ENCODE peak calls at places on chromosomes 11 and 22, in seven cellular contexts. One of them, this sample, is unnamed.

GRCh38 chr11:96213500-96213899 is 129.5 kb downstream of the MAML2 start:
- DNase-seq in astrocyte of the cerebellum: peak; percentile 63
- DNase-seq in astrocyte: peak; percentile 91
- DNase-seq in iPS DF 6.9: no peak
- DNase-seq in substantia nigra: no peak
- DNase-seq in CD4-positive, alpha-beta T cell: no peak
- DNase-seq in adipocyte: peak; percentile 81
- DNase-seq in this sample: no peak

GRCh38 chr11:116415095-116415494 is 357.7 kb downstream of the BUD13 start:
- DNase-seq in astrocyte: peak; percentile 64
- DNase-seq in adipocyte: no peak
- DNase-seq in CD4-positive, alpha-beta T cell: no peak
- DNase-seq in astrocyte of the cerebellum: peak; percentile 53
- DNase-seq in iPS DF 6.9: no peak
- DNase-seq in substantia nigra: no peak
- DNase-seq in this sample: no peak

GRCh38 chr22:31442768-31443489 is 43.5 kb downstream of the DRG1 start:
- DNase-seq in iPS DF 6.9: no peak
- DNase-seq in adipocyte: no peak
- DNase-seq in substantia nigra: no peak
- DNase-seq in astrocyte: no peak
- DNase-seq in astrocyte of the cerebellum: no peak
- DNase-seq in CD4-positive, alpha-beta T cell: no peak
- DNase-seq in this sample: no peak

GRCh38 chr22:30308518-30309230 is 18.1 kb downstream of the TBC1D10A start:
- DNase-seq in substantia nigra: no peak
- DNase-seq in astrocyte of the cerebellum: no peak
- DNase-seq in astrocyte: peak; percentile 78
- DNase-seq in iPS DF 6.9: no peak
- DNase-seq in CD4-positive, alpha-beta T cell: no peak
- DNase-seq in adipocyte: no peak
- DNase-seq in this sample: no peak

GRCh38 chr11:130162733-130163132 is 3.2 kb downstream of the ST14 start:
- DNase-seq in iPS DF 6.9: no peak
- DNase-seq in substantia nigra: peak; percentile 15
- DNase-seq in astrocyte: no peak
- DNase-seq in CD4-positive, alpha-beta T cell: no peak
- DNase-seq in astrocyte of the cerebellum: no peak
- DNase-seq in adipocyte: no peak
- DNase-seq in this sample: no peak

GRCh38 chr22:36211237-36211881 is 9.8 kb upstream of the APOL4 start:
- DNase-seq in CD4-positive, alpha-beta T cell: no peak
- DNase-seq in substantia nigra: no peak
- DNase-seq in adipocyte: no peak
- DNase-seq in astrocyte: peak; percentile 64
- DNase-seq in iPS DF 6.9: no peak
- DNase-seq in astrocyte of the cerebellum: peak; percentile 81
- DNase-seq in this sample: no peak

GRCh38 chr22:38901111-38901641 is 29.2 kb upstream of the CBX6 start:
- DNase-seq in CD4-positive, alpha-beta T cell: no peak
- DNase-seq in iPS DF 6.9: no peak
- DNase-seq in adipocyte: no peak
- DNase-seq in substantia nigra: no peak
- DNase-seq in astrocyte of the cerebellum: no peak
- DNase-seq in astrocyte: no peak
- DNase-seq in this sample: no peak

GRCh38 chr11:61787928-61788491 is 4.4 kb downstream of the TMEM258 start:
- DNase-seq in adipocyte: peak; percentile 16
- DNase-seq in astrocyte of the cerebellum: peak; percentile 35
- DNase-seq in astrocyte: peak; percentile 26
- DNase-seq in iPS DF 6.9: peak; percentile 43
- DNase-seq in CD4-positive, alpha-beta T cell: no peak
- DNase-seq in substantia nigra: no peak
- DNase-seq in this sample: no peak

GRCh38 chr11:108571001-108571400 is 22.6 kb downstream of the EXPH5 start:
- DNase-seq in CD4-positive, alpha-beta T cell: no peak
- DNase-seq in astrocyte: no peak
- DNase-seq in astrocyte of the cerebellum: no peak
- DNase-seq in adipocyte: no peak
- DNase-seq in iPS DF 6.9: no peak
- DNase-seq in substantia nigra: no peak
- DNase-seq in this sample: no peak

GRCh38 chr22:45225732-45226560 is 14.7 kb downstream of the KIAA0930 start:
- DNase-seq in substantia nigra: no peak
- DNase-seq in astrocyte: no peak
- DNase-seq in adipocyte: peak; percentile 69
- DNase-seq in astrocyte of the cerebellum: no peak
- DNase-seq in iPS DF 6.9: no peak
- DNase-seq in CD4-positive, alpha-beta T cell: no peak
- DNase-seq in this sample: no peak

GRCh38 chr22:38826801-38827200 is 17.0 kb downstream of the NPTXR start:
- DNase-seq in astrocyte of the cerebellum: no peak
- DNase-seq in CD4-positive, alpha-beta T cell: no peak
- DNase-seq in astrocyte: no peak
- DNase-seq in substantia nigra: no peak
- DNase-seq in adipocyte: no peak
- DNase-seq in iPS DF 6.9: no peak
- DNase-seq in this sample: no peak

GRCh38 chr11:113242767-113243397 is 71.5 kb upstream of the TTC12 start:
- DNase-seq in substantia nigra: no peak
- DNase-seq in astrocyte: peak; percentile 63
- DNase-seq in CD4-positive, alpha-beta T cell: no peak
- DNase-seq in adipocyte: peak; percentile 72
- DNase-seq in astrocyte of the cerebellum: peak; percentile 43
- DNase-seq in iPS DF 6.9: no peak
- DNase-seq in this sample: peak; percentile 67

GRCh38 chr22:42194953-42195352 is 64.3 kb upstream of the CYP2D6 start:
- DNase-seq in astrocyte: no peak
- DNase-seq in astrocyte of the cerebellum: no peak
- DNase-seq in iPS DF 6.9: no peak
- DNase-seq in CD4-positive, alpha-beta T cell: no peak
- DNase-seq in substantia nigra: no peak
- DNase-seq in adipocyte: no peak
- DNase-seq in this sample: no peak

GRCh38 chr11:28346721-28347120 is 238.5 kb downstream of the METTL15 start:
- DNase-seq in astrocyte: peak; percentile 41
- DNase-seq in astrocyte of the cerebellum: no peak
- DNase-seq in substantia nigra: no peak
- DNase-seq in adipocyte: no peak
- DNase-seq in iPS DF 6.9: no peak
- DNase-seq in CD4-positive, alpha-beta T cell: no peak
- DNase-seq in this sample: no peak

GRCh38 chr22:49215840-49216239 is 611.8 kb downstream of the BRD1 start:
- DNase-seq in astrocyte of the cerebellum: no peak
- DNase-seq in substantia nigra: no peak
- DNase-seq in adipocyte: no peak
- DNase-seq in iPS DF 6.9: no peak
- DNase-seq in astrocyte: no peak
- DNase-seq in CD4-positive, alpha-beta T cell: no peak
- DNase-seq in this sample: no peak

GRCh38 chr11:2741377-2742131 is 41.8 kb upstream of the KCNQ1OT1 start:
- DNase-seq in substantia nigra: no peak
- DNase-seq in astrocyte of the cerebellum: peak; percentile 40
- DNase-seq in adipocyte: peak; percentile 64
- DNase-seq in iPS DF 6.9: no peak
- DNase-seq in CD4-positive, alpha-beta T cell: no peak
- DNase-seq in astrocyte: peak; percentile 62
- DNase-seq in this sample: no peak

GRCh38 chr11:110050201-110050506 is 43.0 kb upstream of the ZC3H12C start:
- DNase-seq in iPS DF 6.9: no peak
- DNase-seq in CD4-positive, alpha-beta T cell: no peak
- DNase-seq in adipocyte: no peak
- DNase-seq in substantia nigra: no peak
- DNase-seq in astrocyte: no peak
- DNase-seq in astrocyte of the cerebellum: no peak
- DNase-seq in this sample: no peak

GRCh38 chr11:81092517-81092916 is 1641.1 kb downstream of the FAM181B start:
- DNase-seq in astrocyte of the cerebellum: no peak
- DNase-seq in iPS DF 6.9: no peak
- DNase-seq in substantia nigra: no peak
- DNase-seq in adipocyte: no peak
- DNase-seq in CD4-positive, alpha-beta T cell: no peak
- DNase-seq in astrocyte: no peak
- DNase-seq in this sample: no peak

GRCh38 chr11:41895106-41895505 is 435.7 kb upstream of the LRRC4C start:
- DNase-seq in astrocyte: no peak
- DNase-seq in iPS DF 6.9: no peak
- DNase-seq in substantia nigra: no peak
- DNase-seq in CD4-positive, alpha-beta T cell: no peak
- DNase-seq in astrocyte of the cerebellum: no peak
- DNase-seq in adipocyte: no peak
- DNase-seq in this sample: no peak

GRCh38 chr11:67466367-67466766 is 2.7 kb downstream of the TMEM134 start:
- DNase-seq in adipocyte: no peak
- DNase-seq in substantia nigra: no peak
- DNase-seq in CD4-positive, alpha-beta T cell: no peak
- DNase-seq in astrocyte of the cerebellum: no peak
- DNase-seq in iPS DF 6.9: no peak
- DNase-seq in astrocyte: no peak
- DNase-seq in this sample: no peak

GRCh38 chr11:19929655-19930054 is 217.0 kb downstream of the NAV2 start:
- DNase-seq in substantia nigra: no peak
- DNase-seq in CD4-positive, alpha-beta T cell: no peak
- DNase-seq in adipocyte: no peak
- DNase-seq in astrocyte of the cerebellum: no peak
- DNase-seq in astrocyte: peak; percentile 58
- DNase-seq in iPS DF 6.9: no peak
- DNase-seq in this sample: no peak

GRCh38 chr11:94134651-94135512 is 6.2 kb downstream of the PANX1 start:
- DNase-seq in astrocyte: peak; percentile 94
- DNase-seq in astrocyte of the cerebellum: peak; percentile 73
- DNase-seq in CD4-positive, alpha-beta T cell: no peak
- DNase-seq in iPS DF 6.9: no peak
- DNase-seq in adipocyte: peak; percentile 96
- DNase-seq in substantia nigra: no peak
- DNase-seq in this sample: peak; percentile 48

GRCh38 chr22:37275134-37275533 is 7.2 kb upstream of the CYTH4 start:
- DNase-seq in substantia nigra: no peak
- DNase-seq in astrocyte of the cerebellum: no peak
- DNase-seq in CD4-positive, alpha-beta T cell: no peak
- DNase-seq in adipocyte: no peak
- DNase-seq in astrocyte: no peak
- DNase-seq in iPS DF 6.9: no peak
- DNase-seq in this sample: no peak

GRCh38 chr11:70423523-70424505 is 25.5 kb downstream of the CTTN start:
- DNase-seq in astrocyte of the cerebellum: peak; percentile 74
- DNase-seq in CD4-positive, alpha-beta T cell: no peak
- DNase-seq in adipocyte: no peak
- DNase-seq in substantia nigra: no peak
- DNase-seq in astrocyte: peak; percentile 90
- DNase-seq in iPS DF 6.9: no peak
- DNase-seq in this sample: no peak

GRCh38 chr22:29320546-29320945 is 5.0 kb upstream of the RASL10A start:
- DNase-seq in CD4-positive, alpha-beta T cell: no peak
- DNase-seq in substantia nigra: no peak
- DNase-seq in astrocyte: no peak
- DNase-seq in iPS DF 6.9: no peak
- DNase-seq in adipocyte: peak; percentile 27
- DNase-seq in astrocyte of the cerebellum: no peak
- DNase-seq in this sample: no peak

GRCh38 chr22:45503816-45504702 is 1.4 kb downstream of the FBLN1 start:
- DNase-seq in astrocyte: peak; percentile 74
- DNase-seq in astrocyte of the cerebellum: peak; percentile 53
- DNase-seq in iPS DF 6.9: peak; percentile 50
- DNase-seq in substantia nigra: no peak
- DNase-seq in CD4-positive, alpha-beta T cell: no peak
- DNase-seq in adipocyte: peak; percentile 53
- DNase-seq in this sample: no peak

GRCh38 chr11:72642815-72643511 is 31.3 kb downstream of the PDE2A start:
- DNase-seq in astrocyte: peak; percentile 3
- DNase-seq in CD4-positive, alpha-beta T cell: peak; percentile 26
- DNase-seq in iPS DF 6.9: no peak
- DNase-seq in adipocyte: peak; percentile 75
- DNase-seq in astrocyte of the cerebellum: no peak
- DNase-seq in substantia nigra: no peak
- DNase-seq in this sample: peak; percentile 39

GRCh38 chr11:61955031-61955415 is 4.9 kb downstream of the BEST1 start:
- DNase-seq in astrocyte: peak; percentile 40
- DNase-seq in iPS DF 6.9: no peak
- DNase-seq in astrocyte of the cerebellum: no peak
- DNase-seq in adipocyte: peak; percentile 95
- DNase-seq in CD4-positive, alpha-beta T cell: no peak
- DNase-seq in substantia nigra: no peak
- DNase-seq in this sample: no peak

GRCh38 chr11:33663121-33663520 is 37.5 kb downstream of the C11orf91 start:
- DNase-seq in astrocyte of the cerebellum: no peak
- DNase-seq in astrocyte: no peak
- DNase-seq in iPS DF 6.9: no peak
- DNase-seq in adipocyte: no peak
- DNase-seq in substantia nigra: no peak
- DNase-seq in CD4-positive, alpha-beta T cell: no peak
- DNase-seq in this sample: no peak

GRCh38 chr11:96065379-96065778 is 141.5 kb upstream of the MTMR2 start:
- DNase-seq in iPS DF 6.9: no peak
- DNase-seq in adipocyte: no peak
- DNase-seq in astrocyte of the cerebellum: no peak
- DNase-seq in astrocyte: no peak
- DNase-seq in substantia nigra: no peak
- DNase-seq in CD4-positive, alpha-beta T cell: no peak
- DNase-seq in this sample: no peak

This sample was measured in occipital lobe.